ENCODE peak calls at places on chromosomes 1 and 21, in eight cellular contexts. Z is activated CD8-positive, alpha-beta T cell treated with anti-CD3 and anti-CD28 coated beads for 36 hours; W is neural progenitor cell; K is RWPE1; U is thyroid gland; J is fibroblast of mammary gland; P is mesothelial cell of epicardium; S is brain microvascular endothelial cell. X is an unnamed sample.
A peak's percentile ranks its signal among the peaks of the same experiment; 100 is the strongest.

GRCh38 chr1:43286115-43286514 is 734 bp upstream of the C1orf210 start:
- DNase-seq in S (no peak), Z (no peak), W (no peak), P (no peak), K (no peak), J (no peak), U (no peak), X (peak; percentile 54)

GRCh38 chr1:217718873-217719272 is 87.7 kb downstream of the SPATA17 start:
- DNase-seq in P (no peak), S (peak; percentile 1), Z (no peak), K (no peak), W (no peak), U (no peak), J (peak; percentile 9), X (no peak)

GRCh38 chr1:193794239-193794638 is 607.8 kb upstream of the B3GALT2 start:
- DNase-seq in W (peak; percentile 13), Z (no peak), U (no peak), P (no peak), S (no peak), K (no peak), J (no peak), X (no peak)

GRCh38 chr1:72282690-72283203 is 408 bp upstream of the NEGR1 start:
- DNase-seq in S (peak; percentile 92), K (peak; percentile 59), P (peak; percentile 75), Z (peak; percentile 76), U (peak; percentile 90), J (peak; percentile 86), W (peak; percentile 95), X (peak; percentile 81)

GRCh38 chr1:65420590-65421340 is at the start of the genes LEPR and LEPROT:
- DNase-seq in P (no peak), J (no peak), K (no peak), Z (no peak), U (no peak), W (peak; percentile 85), S (no peak), X (no peak)

GRCh38 chr1:94401206-94401605 is 17.0 kb upstream of the ABCD3 start:
- DNase-seq in P (no peak), S (no peak), Z (no peak), J (no peak), K (no peak), U (no peak), W (no peak), X (no peak)

GRCh38 chr1:22500058-22500457 is 48.4 kb downstream of the ZBTB40 start:
- DNase-seq in P (no peak), W (no peak), S (no peak), K (no peak), U (no peak), J (no peak), Z (no peak), X (no peak)

GRCh38 chr1:222416001-222416791 is 131.7 kb downstream of the HHIPL2 start:
- DNase-seq in J (no peak), Z (peak; percentile 77), P (no peak), S (no peak), W (no peak), K (no peak), U (no peak), X (no peak)

GRCh38 chr1:205449254-205449749 is 6.5 kb downstream of the BLACAT1 start:
- DNase-seq in U (no peak), Z (no peak), P (no peak), K (no peak), J (no peak), S (no peak), W (peak; percentile 33), X (no peak)

GRCh38 chr1:156958247-156958714 is 37.8 kb downstream of the LRRC71 start:
- DNase-seq in K (no peak), W (no peak), Z (no peak), U (no peak), S (no peak), P (no peak), J (no peak), X (no peak)

GRCh38 chr1:184482113-184482512 is 95.3 kb downstream of the C1orf21 start:
- DNase-seq in J (peak; percentile 52), W (no peak), U (peak; percentile 57), S (no peak), P (no peak), Z (no peak), K (no peak), X (peak; percentile 36)

GRCh38 chr1:225535280-225535679 is 107.4 kb upstream of the LBR start:
- DNase-seq in P (no peak), K (no peak), S (no peak), J (no peak), U (no peak), Z (no peak), W (no peak), X (no peak)

GRCh38 chr1:226764533-226764932 is 25.5 kb upstream of the ITPKB start:
- DNase-seq in W (no peak), K (no peak), Z (no peak), S (no peak), P (no peak), J (no peak), U (no peak), X (no peak)

DNA sequence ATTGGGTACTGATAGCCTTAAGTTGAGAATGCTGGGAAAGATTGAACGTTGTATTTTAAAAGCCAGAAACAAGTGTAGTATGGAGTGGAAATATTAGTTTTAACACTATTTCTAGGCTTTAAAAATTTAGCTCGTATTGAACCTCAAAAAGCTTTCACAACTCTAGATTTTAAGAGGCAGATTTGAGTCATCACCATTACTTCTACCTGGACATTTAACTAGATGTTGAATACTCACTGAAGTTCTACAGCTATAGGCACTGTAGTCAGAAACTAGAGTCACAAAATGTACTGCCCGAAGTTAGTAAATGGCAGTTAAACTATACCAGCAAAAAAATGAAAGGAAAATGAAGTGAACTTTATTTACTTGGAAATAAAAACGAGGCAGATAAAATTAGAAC is 96.5 kb downstream of the NEK7 start:
- DNase-seq in S (no peak), W (no peak), Z (no peak), U (no peak), P (no peak), J (no peak), K (no peak), X (no peak)
- TF ChIP-seq CTCF in S (no peak), W (no peak), Z (no peak), U (no peak), P (no peak), J (no peak), K (no peak), X (no peak)

DNA sequence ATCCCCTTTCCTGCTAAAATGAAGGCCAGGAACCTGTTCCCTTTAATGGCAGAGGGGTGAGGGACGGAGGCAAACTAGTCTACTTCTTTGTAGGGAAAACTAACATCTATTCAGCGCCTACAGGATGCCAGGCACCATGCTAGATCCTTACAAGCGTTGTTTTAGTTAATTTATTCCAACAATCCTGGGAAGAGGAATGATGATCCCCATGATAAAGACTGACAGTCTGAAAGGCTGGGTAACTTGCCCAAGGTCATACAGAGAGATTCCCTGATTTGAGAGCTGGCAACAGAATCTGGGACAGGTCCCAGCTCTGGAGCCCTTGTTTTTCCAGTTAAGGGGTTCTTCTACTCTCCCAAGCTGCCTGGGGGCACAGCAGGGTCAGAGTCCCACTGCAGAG is 662 bp upstream of the E2F2 start:
- DNase-seq in P (no peak), S (no peak), K (no peak), J (no peak), W (no peak), Z (no peak), U (no peak), X (no peak)
- TF ChIP-seq CTCF in P (no peak), S (no peak), K (no peak), J (no peak), W (no peak), Z (no peak), U (no peak), X (no peak)

GRCh38 chr1:210234254-210234747 is 1.7 kb downstream of the SERTAD4 start:
- DNase-seq in U (peak; percentile 77), S (no peak), J (no peak), P (no peak), K (no peak), Z (peak; percentile 19), W (no peak), X (no peak)
- TF ChIP-seq CTCF in U (no peak), S (no peak), J (no peak), P (no peak), K (no peak), Z (no peak), W (no peak), X (no peak)

GRCh38 chr1:2845874-2846273 is 44.4 kb upstream of the TTC34 start:
- DNase-seq in Z (no peak), J (no peak), S (no peak), U (no peak), P (no peak), W (no peak), K (no peak), X (peak; percentile 5)
- TF ChIP-seq CTCF in Z (no peak), J (no peak), S (no peak), U (no peak), P (no peak), W (no peak), K (no peak), X (no peak)

DNA sequence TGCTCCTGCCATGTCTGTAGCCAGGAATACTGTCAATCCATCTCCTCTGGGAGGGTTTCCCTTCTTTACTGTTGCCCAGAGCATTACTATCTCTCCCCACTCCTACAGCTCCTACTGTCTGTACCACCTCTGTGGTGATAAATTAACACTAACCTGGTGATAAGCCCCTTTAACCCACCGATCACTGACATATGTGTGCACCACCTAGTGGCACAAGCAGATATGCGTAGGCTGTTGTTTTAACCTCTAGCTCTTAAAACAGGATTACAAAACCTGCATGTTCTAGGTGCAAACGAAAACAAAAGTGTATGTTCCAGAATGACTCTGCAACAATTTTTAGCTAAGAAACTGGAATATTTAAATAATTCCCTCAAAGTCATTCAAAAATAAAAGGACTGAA is 93.9 kb upstream of the BEND5 start:
- DNase-seq in J (peak; percentile 44), K (no peak), Z (peak; percentile 47), W (peak; percentile 51), P (no peak), U (peak; percentile 18), S (no peak), X (no peak)
- TF ChIP-seq CTCF in J (peak; percentile 77), K (no peak), Z (peak; percentile 56), W (peak; percentile 74), P (no peak), U (no peak), S (peak; percentile 59), X (peak; percentile 35)

DNA sequence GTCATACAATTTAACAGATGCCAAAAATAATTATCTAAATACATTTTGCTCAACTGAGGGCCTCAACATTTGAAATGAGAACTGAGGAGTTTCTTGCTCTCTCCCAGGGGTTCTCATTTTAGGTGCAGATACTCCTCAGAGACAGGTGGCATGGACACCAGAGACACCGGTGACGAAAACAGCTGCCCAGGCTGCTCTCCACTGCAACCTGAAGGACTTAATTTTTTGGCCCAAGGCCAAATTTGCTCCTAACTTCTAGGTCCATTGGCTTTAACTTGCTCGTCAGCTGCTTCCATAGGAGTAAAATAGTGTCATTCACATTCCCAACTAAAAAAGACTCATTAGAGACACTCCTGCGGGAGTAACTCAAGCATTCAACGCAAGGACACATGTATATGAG is 87.0 kb downstream of the NRIP1 start:
- DNase-seq in U (peak; percentile 40), S (no peak), J (no peak), K (no peak), Z (no peak), W (no peak), P (no peak), X (peak; percentile 17)
- TF ChIP-seq CTCF in U (no peak), S (no peak), J (no peak), K (no peak), Z (no peak), W (no peak), P (no peak), X (no peak)